ENCODE peak calls at places on chromosomes 7 and 10, in eight cellular contexts. A, L, Q, X, T, J, W and S are unnamed samples.

GRCh38 chr7:100829150-100829716 is 1.9 kb upstream of the EPHB4 start:
- DNase-seq in A (no peak), L (no peak), Q (no peak), X (no peak), T (no peak), J (no peak), W (no peak), S (no peak)

GRCh38 chr10:103603382-103603781 is 109.9 kb downstream of the NEURL1 start:
- DNase-seq in A (no peak), L (no peak), Q (no peak), X (no peak), T (no peak), J (no peak), W (no peak), S (no peak)

GRCh38 chr10:5501976-5502902 is 2.9 kb upstream of the CALML5 start:
- DNase-seq in A (no peak), L (no peak), Q (peak; percentile 2), X (no peak), T (no peak), J (no peak), W (no peak), S (no peak)

GRCh38 chr7:149799397-149800168 is 26.2 kb upstream of the ZNF467 start:
- DNase-seq in A (peak; percentile 71), L (no peak), Q (no peak), X (no peak), T (peak; percentile 61), J (no peak), W (no peak), S (no peak)

GRCh38 chr7:6578114-6579084 is 1.1 kb downstream of the ZDHHC4 start:
- DNase-seq in A (no peak), L (no peak), Q (no peak), X (no peak), T (no peak), J (no peak), W (no peak), S (peak; percentile 44)

GRCh38 chr7:156919132-156919713 is 26.2 kb upstream of the LMBR1 start:
- DNase-seq in A (no peak), L (no peak), Q (no peak), X (no peak), T (no peak), J (no peak), W (no peak), S (no peak)

GRCh38 chr10:11227103-11227502 is 209.4 kb downstream of the CELF2 start:
- DNase-seq in A (no peak), L (no peak), Q (no peak), X (no peak), T (no peak), J (no peak), W (no peak), S (no peak)

GRCh38 chr7:25436413-25436812 is 208.1 kb upstream of the NPVF start:
- DNase-seq in A (no peak), L (no peak), Q (no peak), X (no peak), T (no peak), J (no peak), W (no peak), S (no peak)

GRCh38 chr10:77846718-77847311 is 79.7 kb downstream of the DLG5 start:
- DNase-seq in A (peak; percentile 56), L (peak; percentile 76), Q (peak; percentile 75), X (no peak), T (peak; percentile 65), J (peak; percentile 88), W (peak; percentile 16), S (peak; percentile 66)

GRCh38 chr7:26213821-26214515 is 12.4 kb downstream of the CBX3 start:
- DNase-seq in A (no peak), L (no peak), Q (no peak), X (no peak), T (peak; percentile 58), J (no peak), W (no peak), S (no peak)

GRCh38 chr7:1460757-1461639 is 1.7 kb upstream of the MICALL2 start:
- DNase-seq in A (no peak), L (peak; percentile 87), Q (peak; percentile 20), X (no peak), T (peak; percentile 49), J (no peak), W (no peak), S (peak; percentile 43)

GRCh38 chr7:22601028-22601795 is 101.2 kb upstream of the STEAP1B start:
- DNase-seq in A (no peak), L (no peak), Q (no peak), X (no peak), T (no peak), J (no peak), W (no peak), S (no peak)

GRCh38 chr10:79102056-79102874 is 33.5 kb downstream of the ZMIZ1 start:
- DNase-seq in A (no peak), L (no peak), Q (peak; percentile 28), X (no peak), T (no peak), J (peak; percentile 14), W (no peak), S (peak; percentile 55)